ENCODE peak calls at places on chromosomes 2 and 18, in four cellular contexts. U, E, Z and H are unnamed samples.

GRCh38 chr18:63949068-63949737 is at the start of gene HMSD:
- DNase-seq in U (no peak), E (peak), Z (peak), H (no peak)

GRCh38 chr18:78623142-78623541 is 356.5 kb upstream of the SALL3 start:
- DNase-seq in U (no peak), E (no peak), Z (no peak), H (no peak)

GRCh38 chr18:62717059-62717849 is 1.9 kb downstream of the PHLPP1 start:
- DNase-seq in U (peak), E (peak), Z (no peak), H (peak)

GRCh38 chr2:218990612-218991011 is 2.6 kb downstream of the CRYBA2 start:
- DNase-seq in U (no peak), E (no peak), Z (no peak), H (peak)

GRCh38 chr2:240926516-240927389 is 20.6 kb downstream of the CROCC2 start:
- DNase-seq in U (peak), E (no peak), Z (no peak), H (no peak)

GRCh38 chr18:24398515-24398914 is 891 bp upstream of the OSBPL1A start:
- DNase-seq in U (no peak), E (peak), Z (no peak), H (peak)

GRCh38 chr2:14306268-14306950 is 326.1 kb upstream of the LRATD1 start:
- DNase-seq in U (no peak), E (no peak), Z (no peak), H (no peak)

GRCh38 chr18:59145055-59145454 is 5.4 kb downstream of the SEC11C start:
- DNase-seq in U (no peak), E (no peak), Z (no peak), H (no peak)

GRCh38 chr2:12932192-12932591 is 215.5 kb downstream of the TRIB2 start:
- DNase-seq in U (no peak), E (no peak), Z (no peak), H (no peak)

GRCh38 chr18:8611916-8612576 is 2.8 kb downstream of the RAB12 start:
- DNase-seq in U (no peak), E (no peak), Z (no peak), H (no peak)

GRCh38 chr18:8607776-8608682 is 1.2 kb upstream of the RAB12 start:
- DNase-seq in U (no peak), E (no peak), Z (no peak), H (no peak)

GRCh38 chr18:8609711-8610441 is 639 bp downstream of the RAB12 start:
- DNase-seq in U (no peak), E (no peak), Z (peak), H (no peak)

GRCh38 chr18:8608795-8609673 is at the start of gene RAB12:
- DNase-seq in U (peak), E (peak), Z (peak), H (peak)

DNA sequence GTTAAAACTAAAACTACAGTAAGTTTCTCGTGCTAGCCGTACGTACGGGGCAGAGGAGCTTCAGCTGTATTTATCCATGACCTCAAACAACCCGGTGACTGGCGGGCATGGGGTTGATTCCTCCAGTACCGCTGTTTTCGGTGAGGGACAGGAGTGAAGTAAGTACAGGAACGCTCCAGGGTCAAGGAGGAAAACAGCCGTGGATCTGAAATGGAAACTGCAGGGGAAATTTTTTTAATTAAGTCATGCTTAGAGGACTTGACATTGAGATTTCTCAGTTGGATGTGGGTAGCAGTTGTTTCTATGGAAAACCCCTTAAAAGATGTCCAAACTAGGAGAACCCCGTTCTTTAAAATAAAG is 1.2 kb downstream of the RAB12 start:
- DNase-seq in U (no peak), E (no peak), Z (no peak), H (no peak)
- TF ChIP-seq CTCF in U (no peak), E (no peak), Z (no peak), H (no peak)

GRCh38 chr2:101697124-101697793 is at the start of gene MAP4K4:
- DNase-seq in U (peak), E (peak), Z (peak), H (peak)
- TF ChIP-seq CTCF in U (peak), E (no peak), Z (peak), H (peak)

GRCh38 chr2:44389895-44390294 is 28.1 kb downstream of the CAMKMT start:
- DNase-seq in U (peak), E (no peak), Z (no peak), H (no peak)
- TF ChIP-seq CTCF in U (peak), E (no peak), Z (peak), H (peak)

GRCh38 chr2:96527052-96527964 is 9.2 kb upstream of the ARID5A start:
- DNase-seq in U (peak), E (no peak), Z (peak), H (peak)
- TF ChIP-seq CTCF in U (peak), E (no peak), Z (no peak), H (peak)